ENCODE peak calls at places on chromosomes 5 and 9, in nine cellular contexts. G is heart left ventricle; L is effector memory CD4-positive, alpha-beta T cell; I is PC-3; Z is A549; F is right cardiac atrium; H is HCT116; Q is body of pancreas; W is suprapubic skin. J is an unnamed sample.

GRCh38 chr9:75889977-75890540 is 414 bp upstream of the PCSK5 start:
- DNase-seq in G (peak; percentile 14), L (no peak), I (peak; percentile 27), Z (peak; percentile 58), F (peak; percentile 58), H (no peak), Q (peak; percentile 45), W (peak; percentile 81), J (peak; percentile 44)

GRCh38 chr5:133336969-133337410 is 275.4 kb downstream of the FSTL4 start:
- DNase-seq in G (no peak), L (no peak), I (no peak), Z (no peak), F (no peak), H (no peak), Q (no peak), W (no peak), J (no peak)

GRCh38 chr9:16730162-16730561 is 140.3 kb downstream of the BNC2 start:
- DNase-seq in G (no peak), L (no peak), I (no peak), Z (no peak), F (no peak), H (no peak), Q (no peak), W (no peak), J (no peak)

GRCh38 chr9:75582870-75583269 is 307.6 kb upstream of the PCSK5 start:
- DNase-seq in G (no peak), L (no peak), I (no peak), Z (no peak), F (no peak), H (no peak), Q (no peak), W (no peak), J (no peak)

GRCh38 chr5:173816728-173817127 is 71.4 kb upstream of the CPEB4 start:
- DNase-seq in G (no peak), L (no peak), I (no peak), Z (no peak), F (no peak), H (no peak), Q (no peak), W (no peak), J (no peak)

GRCh38 chr9:2024888-2025781 is 10.0 kb downstream of the SMARCA2 start:
- DNase-seq in G (no peak), L (no peak), I (no peak), Z (no peak), F (peak; percentile 21), H (no peak), Q (no peak), W (no peak), J (peak; percentile 15)

GRCh38 chr5:107474724-107475489 is 195.8 kb downstream of the EFNA5 start:
- DNase-seq in G (no peak), L (no peak), I (peak; percentile 67), Z (peak; percentile 83), F (no peak), H (no peak), Q (no peak), W (no peak), J (no peak)

GRCh38 chr9:35952526-35953191 is 5.3 kb downstream of the OR2S2 start:
- DNase-seq in G (no peak), L (no peak), I (no peak), Z (no peak), F (no peak), H (no peak), Q (no peak), W (no peak), J (no peak)

GRCh38 chr5:54651482-54652076 is 134.0 kb downstream of the SNX18 start:
- DNase-seq in G (peak; percentile 80), L (no peak), I (no peak), Z (no peak), F (peak; percentile 87), H (no peak), Q (peak; percentile 90), W (peak; percentile 90), J (peak; percentile 32)

GRCh38 chr5:91670565-91670964 is 287.4 kb upstream of the ARRDC3 start:
- DNase-seq in G (no peak), L (no peak), I (no peak), Z (no peak), F (peak; percentile 57), H (no peak), Q (no peak), W (no peak), J (peak; percentile 5)

GRCh38 chr9:93952119-93952783 is 2.9 kb downstream of the BARX1 start:
- DNase-seq in G (no peak), L (no peak), I (no peak), Z (no peak), F (no peak), H (no peak), Q (no peak), W (no peak), J (no peak)
- H3K4me3 ChIP-seq in G (peak overlapping the region; percentile 45), L (peak overlapping the region; percentile 66), I (peak overlapping the region; percentile 67), Z (no peak overlapping the region), F (peak overlapping the region; percentile 52), H (no peak overlapping the region), Q (no peak overlapping the region), W (peak overlapping the region; percentile 50), J (no peak overlapping the region)

DNA sequence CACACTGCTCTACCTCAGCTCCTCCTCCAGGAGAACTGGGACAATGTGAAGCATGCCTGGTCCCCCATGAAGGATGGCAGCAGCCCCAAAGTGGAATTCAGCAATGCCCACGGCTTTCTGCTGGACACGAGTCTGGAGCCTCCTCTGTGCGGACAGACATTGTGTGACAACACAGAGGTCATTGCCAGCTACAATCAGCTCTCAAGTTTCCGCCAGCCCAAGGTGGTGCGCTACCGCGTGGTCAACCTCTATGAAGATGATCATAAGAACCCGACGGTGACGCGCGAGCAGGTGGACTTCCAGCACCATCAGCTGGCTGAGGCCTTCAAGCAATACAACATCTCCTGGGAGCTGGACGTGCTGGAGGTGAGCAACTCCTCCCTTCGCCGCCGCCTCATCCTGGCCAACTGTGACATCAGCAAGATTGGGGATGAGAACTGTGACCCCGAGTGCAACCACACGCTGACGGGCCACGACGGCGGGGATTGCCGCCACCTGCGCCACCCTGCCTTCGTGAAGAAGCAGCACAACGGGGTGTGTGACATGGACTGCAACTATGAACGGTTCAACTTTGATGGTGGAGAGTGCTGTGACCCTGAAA is 34.1 kb downstream of the PAPPA start:
- DNase-seq in G (no peak), L (no peak), I (no peak), Z (no peak), F (peak; percentile 44), H (no peak), Q (no peak), W (no peak), J (no peak)
- H3K4me1 ChIP-seq in G (no peaks in the 10 kb centered on the region), L (no peaks in the 10 kb centered on the region), I (peaks cover 29% of the 10 kb centered on the region), Z (peaks cover 73% of the 10 kb centered on the region), F (peaks cover 2% of the 10 kb centered on the region), H (no peaks in the 10 kb centered on the region), Q (no peaks in the 10 kb centered on the region), W (no peaks in the 10 kb centered on the region), J (no peaks in the 10 kb centered on the region)

GRCh38 chr5:112417931-112418358 is 1.1 kb downstream of the EPB41L4A start:
- DNase-seq in G (peak; percentile 73), L (no peak), I (peak; percentile 9), Z (no peak), F (peak; percentile 92), H (no peak), Q (peak; percentile 47), W (peak; percentile 59), J (peak; percentile 46)
- H3K27ac ChIP-seq in G (peak overlapping the region; percentile 72), L (no peak overlapping the region), I (no peak overlapping the region), Z (no peak overlapping the region), F (peak overlapping the region; percentile 93), H (no peak overlapping the region), Q (no peak overlapping the region), W (peak overlapping the region; percentile 88), J (no peak overlapping the region)

GRCh38 chr9:109765821-109766220 is 14.2 kb upstream of the PALM2AKAP2 start:
- DNase-seq in G (no peak), L (no peak), I (no peak), Z (no peak), F (no peak), H (no peak), Q (no peak), W (no peak), J (peak; percentile 89)

GRCh38 chr9:109766351-109766750 is 13.6 kb upstream of the PALM2AKAP2 start:
- DNase-seq in G (no peak), L (no peak), I (peak; percentile 44), Z (peak; percentile 20), F (no peak), H (no peak), Q (no peak), W (no peak), J (peak; percentile 82)

GRCh38 chr9:109767814-109768213 is 12.2 kb upstream of the PALM2AKAP2 start:
- DNase-seq in G (no peak), L (no peak), I (no peak), Z (no peak), F (no peak), H (no peak), Q (no peak), W (no peak), J (no peak)

GRCh38 chr9:109769250-109769649 is 10.7 kb upstream of the PALM2AKAP2 start:
- DNase-seq in G (no peak), L (no peak), I (no peak), Z (no peak), F (no peak), H (no peak), Q (no peak), W (no peak), J (no peak)

GRCh38 chr9:109767404-109767803 is 12.6 kb upstream of the PALM2AKAP2 start:
- DNase-seq in G (no peak), L (no peak), I (no peak), Z (no peak), F (no peak), H (no peak), Q (no peak), W (no peak), J (no peak)
- H3K4me3 ChIP-seq in G (no peak overlapping the region), L (no peak overlapping the region), I (no peak overlapping the region), Z (no peak overlapping the region), F (no peak overlapping the region), H (no peak overlapping the region), Q (no peak overlapping the region), W (no peak overlapping the region), J (no peak overlapping the region)

J was measured in cardiac muscle cell.